ENCODE peak calls at places on chromosomes 3 and 15, in six cellular contexts. Z is HepG2, U is upper lobe of left lung, Q is K562, H is HCT116, K is GM12878. P is an unnamed sample.

GRCh38 chr3:111828506-111828905 is 30.6 kb upstream of the PHLDB2 start:
- ATAC-seq in Z (no peak), K (no peak), Q (no peak), U (no peak), H (no peak), P (no peak)

GRCh38 chr15:41820791-41821423 is 7.0 kb upstream of the JMJD7 start:
- ATAC-seq in K (no peak), Z (no peak), Q (no peak), H (no peak), U (no peak), P (no peak)

GRCh38 chr3:118637866-118638265 is 396.8 kb downstream of the IGSF11 start:
- ATAC-seq in K (no peak), U (no peak), Q (no peak), H (no peak), Z (no peak), P (no peak)

GRCh38 chr3:28476194-28476593 is 127.6 kb upstream of the AZI2 start:
- ATAC-seq in H (peak), K (peak), Q (no peak), U (no peak), Z (peak), P (no peak)

GRCh38 chr3:185332026-185332735 is 30.8 kb upstream of the MAP3K13 start:
- ATAC-seq in Z (peak), H (no peak), U (peak), Q (no peak), K (peak), P (no peak)

GRCh38 chr3:111336511-111336910 is 205.5 kb upstream of the CD96 start:
- ATAC-seq in U (no peak), K (no peak), Q (no peak), Z (no peak), H (no peak), P (no peak)

GRCh38 chr3:65178703-65179102 is 490.9 kb upstream of the ADAMTS9 start:
- ATAC-seq in K (no peak), H (no peak), Z (no peak), U (no peak), Q (no peak), P (no peak)

GRCh38 chr15:91021516-91022074 is 799 bp downstream of the VPS33B start:
- ATAC-seq in K (peak), Z (peak), H (peak), Q (no peak), U (no peak), P (peak)

GRCh38 chr3:112390783-112391641 is 58.1 kb downstream of the CD200 start:
- ATAC-seq in K (peak), H (peak), U (peak), Q (no peak), Z (no peak), P (peak)

GRCh38 chr3:192830279-192831110 is 87.2 kb downstream of the MB21D2 start:
- ATAC-seq in Z (no peak), K (peak), H (no peak), Q (no peak), U (no peak), P (no peak)
- TF ChIP-seq POLR2A in Z (no peak), K (no peak), H (no peak), Q (no peak), U (no peak), P (no peak)

DNA sequence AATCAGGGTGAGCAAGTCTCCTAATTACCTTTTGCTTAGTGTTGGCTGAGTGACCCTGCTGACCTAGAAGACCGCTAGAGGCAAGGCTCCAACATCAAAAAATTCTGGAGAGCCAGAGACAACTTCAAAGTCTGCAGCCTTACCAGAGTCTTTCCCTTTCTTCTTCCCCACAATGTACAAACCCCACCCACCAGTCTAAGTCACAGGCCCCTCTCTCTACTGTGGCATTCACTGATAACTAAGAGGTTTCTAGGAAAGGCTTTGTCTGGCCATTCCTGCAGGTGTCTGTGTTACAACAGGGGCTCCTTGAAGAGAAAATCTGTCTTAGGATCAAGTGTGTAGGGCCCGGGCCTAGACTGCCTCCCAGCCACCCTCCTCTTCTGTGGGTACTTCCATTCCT is 523 bp downstream of the MYH15 start:
- ATAC-seq in Q (no peak), H (no peak), U (no peak), Z (no peak), K (no peak), P (no peak)
- TF ChIP-seq POLR2AphosphoS5 in Q (no peak), H (no peak), U (no peak), Z (no peak), K (no peak), P (no peak)

GRCh38 chr3:86381247-86381646 is 609.7 kb downstream of the VGLL3 start:
- ATAC-seq in Q (no peak), Z (no peak), H (no peak), K (no peak), U (no peak), P (no peak)

DNA sequence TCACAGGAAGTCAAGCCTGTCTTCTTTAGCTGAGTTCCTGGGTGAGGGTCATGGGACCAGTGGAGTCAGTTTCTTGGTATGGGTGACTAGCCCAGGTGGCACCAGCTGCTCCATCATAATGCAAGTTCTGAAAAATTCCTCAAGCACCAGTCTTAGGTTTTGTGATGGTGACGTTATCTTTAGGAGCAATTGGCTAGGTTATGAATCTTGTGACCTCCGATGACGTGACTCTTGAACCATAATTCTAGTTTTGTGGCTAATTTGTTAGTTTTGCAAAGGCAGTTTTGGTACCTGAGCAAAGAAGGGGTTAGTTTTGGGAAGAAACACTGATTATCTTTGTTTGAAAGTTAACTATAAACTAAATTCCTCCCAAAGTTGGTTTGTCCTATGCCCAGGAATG is 608.4 kb downstream of the VGLL3 start:
- ATAC-seq in Z (no peak), Q (no peak), K (no peak), U (no peak), H (no peak), P (no peak)
- TF ChIP-seq POLR2A in Z (no peak), Q (no peak), K (no peak), U (no peak), H (no peak), P (no peak)

DNA sequence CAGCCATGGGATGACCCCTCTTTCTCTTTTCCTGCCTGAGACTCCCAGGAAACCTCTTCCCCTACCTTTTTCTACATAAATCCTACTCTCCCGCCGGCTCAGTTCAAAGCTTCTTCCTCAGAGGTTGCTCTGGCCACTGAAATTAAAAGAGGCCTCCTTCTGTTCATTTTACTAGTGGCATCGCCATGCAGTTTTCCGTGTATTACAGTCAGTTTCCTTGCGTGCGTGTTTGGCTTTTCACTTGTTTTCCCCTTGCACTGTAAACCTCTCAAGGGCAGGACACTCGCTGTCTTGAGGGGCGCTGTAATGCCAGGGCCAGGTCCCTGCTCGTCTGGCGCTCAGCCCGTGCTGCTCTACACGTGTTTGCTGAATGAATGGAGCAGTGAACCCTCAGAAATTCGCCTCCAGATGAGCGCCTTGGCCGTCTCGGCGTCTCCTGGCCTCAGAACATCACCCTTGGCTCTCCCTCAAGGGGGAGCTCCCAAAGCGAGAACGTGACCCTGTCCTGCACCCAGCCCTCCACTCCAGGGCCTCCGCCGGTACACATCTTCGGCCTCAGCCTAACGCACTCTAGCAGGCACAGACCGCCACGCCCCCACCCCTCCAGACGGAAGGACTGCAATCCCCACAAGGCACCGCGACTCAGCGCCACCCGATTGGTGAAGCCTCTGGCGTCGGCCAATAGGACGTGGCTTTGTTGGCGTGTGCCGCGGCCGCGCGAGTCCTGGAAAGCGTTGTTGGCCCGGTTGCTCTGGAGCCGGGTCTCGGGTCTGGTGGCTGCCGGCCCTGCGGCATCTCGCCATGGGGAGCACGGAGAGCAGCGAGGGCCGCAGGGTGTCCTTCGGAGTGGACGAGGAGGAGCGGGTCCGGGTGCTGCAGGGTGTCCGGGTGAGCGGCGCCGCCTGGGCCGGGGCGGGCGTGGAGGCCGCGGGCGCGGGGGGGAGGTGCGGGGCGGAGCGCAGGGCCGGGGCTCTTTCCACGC is at the start of gene CHCHD6:
- ATAC-seq in K (peak), H (peak), U (peak), Q (peak), Z (peak), P (peak)
- TF ChIP-seq POLR2AphosphoS5 in K (no peak), H (peak), U (peak), Q (no peak), Z (no peak), P (peak)

GRCh38 chr15:47541587-47541986 is 175.7 kb upstream of the SEMA6D start:
- ATAC-seq in Z (no peak), Q (no peak), H (no peak), K (no peak), U (no peak), P (no peak)
- TF ChIP-seq POLR2A in Z (no peak), Q (no peak), H (no peak), K (no peak), U (no peak), P (no peak)

P was measured in gastroesophageal sphincter.